ENCODE peak calls at places on chromosome 22, in five cellular contexts. U, M, Q, N and C are unnamed samples.

GRCh38 chr22:37300551-37301017 is 18.3 kb downstream of the CYTH4 start:
- DNase-seq in U (no peak), M (no peak), Q (no peak), N (no peak), C (no peak)

GRCh38 chr22:26893034-26893710 is 235.8 kb downstream of the MIAT start:
- DNase-seq in N (no peak), Q (no peak), U (peak), M (no peak), C (peak)

GRCh38 chr22:23912293-23912903 is 18.2 kb downstream of the MIF start:
- DNase-seq in M (no peak), U (no peak), Q (no peak), N (no peak), C (no peak)

GRCh38 chr22:40960137-40960536 is 9.0 kb downstream of the RBX1 start:
- DNase-seq in N (no peak), U (no peak), M (no peak), Q (no peak), C (no peak)

GRCh38 chr22:39456262-39457046 is at the start of gene MGAT3:
- DNase-seq in Q (no peak), M (no peak), U (peak), N (no peak), C (no peak)

GRCh38 chr22:42969348-42969975 is 45.5 kb downstream of the PACSIN2 start:
- DNase-seq in U (peak), Q (no peak), M (peak), N (no peak), C (no peak)

GRCh38 chr22:41197808-41198585 is 7.1 kb upstream of the L3MBTL2 start:
- DNase-seq in U (peak), N (no peak), Q (no peak), M (no peak), C (peak)

GRCh38 chr22:46339956-46340355 is 4.4 kb downstream of the TRMU start:
- DNase-seq in N (no peak), U (no peak), Q (no peak), M (no peak), C (no peak)

GRCh38 chr22:27801197-27801615 is 350 bp downstream of the MN1 start:
- DNase-seq in N (no peak), U (peak), M (peak), Q (no peak), C (peak)

GRCh38 chr22:38465673-38466490 is 2.0 kb upstream of the KDELR3 start:
- DNase-seq in N (no peak), Q (no peak), U (peak), M (no peak), C (no peak)

GRCh38 chr22:45473626-45474237 is 29.0 kb upstream of the FBLN1 start:
- DNase-seq in U (no peak), M (no peak), N (no peak), Q (no peak), C (no peak)

GRCh38 chr22:17847360-17848078 is 73.2 kb upstream of the BID start:
- DNase-seq in Q (no peak), M (no peak), N (no peak), U (peak), C (peak)